ENCODE peak calls at places on chromosomes 16 and 17, in nine cellular contexts. L is IMR-90, U is GM12864, V is GM06990, J is transverse colon, F is fibroblast of pulmonary artery, W is upper lobe of right lung, H is cardiac muscle cell, A is GM12865. D is an unnamed sample.

GRCh38 chr17:67496286-67496685 is 119.2 kb downstream of the PITPNC1 start:
- DNase-seq in L (peak; percentile 30), U (no peak), V (no peak), J (no peak), F (no peak), W (no peak), H (no peak), A (no peak), D (no peak)

GRCh38 chr16:69618307-69618706 is 52.5 kb downstream of the NFAT5 start:
- DNase-seq in L (no peak), U (no peak), V (no peak), J (no peak), F (peak; percentile 20), W (no peak), H (peak; percentile 32), A (no peak), D (no peak)

GRCh38 chr17:1365445-1366039 is 34.5 kb downstream of the YWHAE start:
- DNase-seq in L (peak; percentile 81), U (peak; percentile 49), V (peak; percentile 31), J (peak; percentile 63), F (peak; percentile 86), W (no peak), H (peak; percentile 87), A (peak; percentile 85), D (peak; percentile 67)

GRCh38 chr17:39152134-39152884 is 872 bp upstream of the PLXDC1 start:
- DNase-seq in L (no peak), U (no peak), V (no peak), J (peak; percentile 16), F (no peak), W (no peak), H (no peak), A (no peak), D (no peak)

GRCh38 chr16:85335584-85336492 is 223.6 kb upstream of the CIBAR2 start:
- DNase-seq in L (peak; percentile 52), U (no peak), V (no peak), J (peak; percentile 66), F (peak; percentile 42), W (no peak), H (peak; percentile 43), A (no peak), D (no peak)

GRCh38 chr17:7503521-7503920 is 19.4 kb downstream of the POLR2A start:
- DNase-seq in L (no peak), U (no peak), V (no peak), J (no peak), F (no peak), W (no peak), H (no peak), A (no peak), D (no peak)

GRCh38 chr16:86171329-86171728 is 272.4 kb downstream of the IRF8 start:
- DNase-seq in L (peak; percentile 99), U (no peak), V (no peak), J (no peak), F (peak; percentile 6), W (no peak), H (peak; percentile 15), A (no peak), D (no peak)

GRCh38 chr17:37231882-37232281 is 143.9 kb upstream of the C17orf78 start:
- DNase-seq in L (no peak), U (no peak), V (no peak), J (no peak), F (no peak), W (no peak), H (no peak), A (no peak), D (no peak)

GRCh38 chr16:58114827-58115825 is 14.1 kb downstream of the CFAP20 start:
- DNase-seq in L (peak; percentile 89), U (no peak), V (no peak), J (no peak), F (peak; percentile 49), W (no peak), H (peak; percentile 40), A (no peak), D (no peak)

DNA sequence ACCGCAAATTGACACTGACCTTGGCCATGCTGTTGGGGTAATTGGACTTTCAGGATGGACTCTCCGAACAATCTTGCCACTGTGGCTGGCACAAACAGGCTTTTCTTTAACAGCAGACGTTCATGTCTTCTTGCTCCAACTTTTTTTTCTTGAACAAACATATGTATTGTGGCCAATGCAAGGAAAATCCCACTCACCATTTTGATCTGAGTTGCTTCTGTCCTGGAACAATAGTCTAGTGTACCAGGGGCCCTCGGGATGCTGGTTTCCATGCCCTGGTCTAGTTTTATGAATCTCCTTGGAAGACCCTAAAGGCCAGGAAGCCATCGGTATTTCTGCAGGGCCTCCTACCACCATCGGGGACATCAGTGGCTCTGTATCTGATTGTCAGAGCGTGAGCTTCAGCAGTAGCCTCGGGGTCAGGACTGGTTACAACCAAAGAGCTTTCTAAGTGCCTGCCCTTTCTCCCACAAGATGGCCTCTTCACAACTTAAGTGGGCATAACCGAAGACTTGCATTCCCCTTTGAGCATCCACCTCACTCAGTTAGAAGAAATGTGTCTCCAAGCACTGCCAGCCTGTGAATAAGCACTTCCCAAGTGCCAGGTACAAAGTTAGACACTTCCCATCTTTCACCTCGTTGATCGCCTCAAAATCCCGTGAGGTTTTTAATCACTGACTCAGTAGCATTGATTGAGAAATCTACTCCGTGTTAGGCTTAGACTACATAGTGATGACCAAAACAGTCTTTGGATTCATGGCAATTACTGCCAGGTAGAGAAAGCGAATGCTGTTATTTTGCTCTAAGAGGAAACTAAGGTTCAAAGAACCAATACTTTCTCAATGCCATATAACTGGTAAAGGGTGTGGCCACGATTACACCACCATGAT is 87.0 kb upstream of the TBX2 start:
- DNase-seq in L (no peak), U (no peak), V (no peak), J (no peak), F (no peak), W (no peak), H (no peak), A (no peak), D (no peak)
- TF ChIP-seq CTCF in L (no peak), U (no peak), V (no peak), J (no peak), F (no peak), W (no peak), H (no peak), A (no peak), D (no peak)

GRCh38 chr16:407253-407652 is 5.6 kb downstream of the DECR2 start:
- DNase-seq in L (no peak), U (no peak), V (no peak), J (no peak), F (no peak), W (no peak), H (no peak), A (no peak), D (no peak)
- TF ChIP-seq CTCF in L (no peak), U (no peak), V (no peak), J (no peak), F (no peak), W (no peak), H (no peak), A (no peak), D (no peak)

GRCh38 chr17:10041916-10042588 is 137.0 kb upstream of the RCVRN start:
- DNase-seq in L (no peak), U (no peak), V (peak; percentile 59), J (no peak), F (no peak), W (no peak), H (peak; percentile 55), A (peak; percentile 70), D (no peak)

GRCh38 chr17:10046259-10046658 is 141.2 kb upstream of the RCVRN start:
- DNase-seq in L (no peak), U (no peak), V (no peak), J (no peak), F (no peak), W (no peak), H (no peak), A (peak; percentile 52), D (no peak)

GRCh38 chr17:10042589-10043244 is 137.6 kb upstream of the RCVRN start:
- DNase-seq in L (no peak), U (no peak), V (no peak), J (no peak), F (peak; percentile 44), W (no peak), H (peak; percentile 70), A (no peak), D (no peak)

GRCh38 chr17:10036511-10037061 is 131.5 kb upstream of the RCVRN start:
- DNase-seq in L (no peak), U (no peak), V (no peak), J (no peak), F (peak; percentile 41), W (peak; percentile 73), H (peak; percentile 72), A (no peak), D (no peak)

DNA sequence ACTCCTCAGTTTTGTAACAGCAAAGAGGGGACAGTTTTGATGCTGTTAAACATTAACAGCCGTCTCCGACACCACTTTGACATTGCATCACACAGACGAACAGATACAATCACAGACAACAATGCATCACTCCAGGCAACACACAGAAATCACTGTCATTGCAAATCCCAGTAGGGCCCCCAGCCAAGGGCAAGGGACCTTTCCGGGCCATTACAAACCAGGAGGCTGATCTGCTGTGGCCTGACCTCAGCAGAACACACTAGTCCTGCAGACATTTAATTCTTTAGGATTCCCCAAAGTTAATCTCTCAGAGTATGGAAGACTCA is 136.2 kb upstream of the RCVRN start:
- DNase-seq in L (no peak), U (no peak), V (no peak), J (no peak), F (no peak), W (no peak), H (no peak), A (no peak), D (no peak)
- TF ChIP-seq CTCF in L (no peak), U (no peak), V (no peak), J (no peak), F (no peak), W (no peak), H (no peak), A (no peak), D (no peak)

GRCh38 chr17:21289902-21290571 is 5.5 kb downstream of the MAP2K3 start:
- DNase-seq in L (no peak), U (no peak), V (no peak), J (no peak), F (no peak), W (no peak), H (peak; percentile 20), A (no peak), D (no peak)
- TF ChIP-seq CTCF in L (no peak), U (no peak), V (no peak), J (no peak), F (no peak), W (no peak), H (no peak), A (no peak), D (no peak)

GRCh38 chr16:17508303-17508702 is 37.5 kb upstream of the XYLT1 start:
- DNase-seq in L (no peak), U (no peak), V (no peak), J (no peak), F (no peak), W (no peak), H (no peak), A (no peak), D (no peak)
- TF ChIP-seq CTCF in L (no peak), U (no peak), V (no peak), J (no peak), F (no peak), W (no peak), H (no peak), A (no peak), D (no peak)

D was measured in prostate gland.